ENCODE peak calls at places on chromosomes 5 and 9, in seven cellular contexts. F, G, P, T, D, E and L are unnamed samples.

GRCh38 chr5:93330506-93330905 is 250.5 kb downstream of the NR2F1-AS1 start:
- DNase-seq in F (no peak), G (no peak), P (no peak), T (no peak), D (no peak), E (peak; percentile 66), L (no peak)

GRCh38 chr9:69036319-69036718 is 767 bp downstream of the FXN start:
- DNase-seq in F (no peak), G (peak; percentile 54), P (no peak), T (no peak), D (no peak), E (no peak), L (peak; percentile 22)

GRCh38 chr9:107486674-107487520 is 2.7 kb downstream of the KLF4 start:
- DNase-seq in F (no peak), G (no peak), P (peak; percentile 55), T (no peak), D (no peak), E (no peak), L (no peak)

GRCh38 chr5:139634028-139634325 is 14.2 kb upstream of the CXXC5 start:
- DNase-seq in F (no peak), G (no peak), P (no peak), T (no peak), D (no peak), E (no peak), L (no peak)

GRCh38 chr5:58717303-58718012 is 134.6 kb downstream of the RAB3C start:
- DNase-seq in F (no peak), G (no peak), P (peak; percentile 65), T (no peak), D (no peak), E (no peak), L (no peak)

GRCh38 chr9:33233659-33234335 is 6.2 kb upstream of the SPINK4 start:
- DNase-seq in F (no peak), G (no peak), P (no peak), T (no peak), D (no peak), E (peak; percentile 91), L (peak; percentile 95)

GRCh38 chr9:70340572-70340971 is 73.9 kb downstream of the KLF9 start:
- DNase-seq in F (no peak), G (peak; percentile 19), P (no peak), T (no peak), D (no peak), E (peak; percentile 15), L (no peak)

GRCh38 chr9:32551491-32552049 is 557 bp upstream of the SMIM27 start:
- DNase-seq in F (peak; percentile 46), G (peak; percentile 29), P (peak; percentile 47), T (peak; percentile 6), D (peak; percentile 28), E (no peak), L (peak; percentile 53)